ENCODE peak calls at places on chromosomes 2 and 18, in eight cellular contexts. One of them, this sample, is unnamed.

GRCh38 chr2:40034198-40034597 is 255.1 kb upstream of the THUMPD2 start:
- DNase-seq in left ventricle myocardium inferior: no peak
- DNase-seq in ovary: no peak
- DNase-seq in adrenal gland: no peak
- DNase-seq in right lobe of liver: no peak
- DNase-seq in tibial nerve: no peak
- DNase-seq in HL-60: no peak
- DNase-seq in A673: no peak
- DNase-seq in this sample: no peak

GRCh38 chr2:18474690-18475089 is 85.8 kb downstream of the RDH14 start:
- DNase-seq in right lobe of liver: no peak
- DNase-seq in ovary: no peak
- DNase-seq in HL-60: no peak
- DNase-seq in A673: no peak
- DNase-seq in tibial nerve: no peak
- DNase-seq in adrenal gland: no peak
- DNase-seq in left ventricle myocardium inferior: no peak
- DNase-seq in this sample: peak

GRCh38 chr2:148251993-148252392 is 231.1 kb downstream of the MBD5 start:
- DNase-seq in tibial nerve: no peak
- DNase-seq in right lobe of liver: no peak
- DNase-seq in ovary: no peak
- DNase-seq in HL-60: no peak
- DNase-seq in adrenal gland: no peak
- DNase-seq in A673: no peak
- DNase-seq in left ventricle myocardium inferior: no peak
- DNase-seq in this sample: no peak

GRCh38 chr18:49717617-49718016 is 95.7 kb downstream of the ACAA2 start:
- DNase-seq in HL-60: no peak
- DNase-seq in left ventricle myocardium inferior: no peak
- DNase-seq in tibial nerve: no peak
- DNase-seq in A673: no peak
- DNase-seq in right lobe of liver: no peak
- DNase-seq in adrenal gland: no peak
- DNase-seq in ovary: no peak
- DNase-seq in this sample: no peak

GRCh38 chr2:120175000-120175581 is 48.1 kb downstream of the TMEM185B start:
- DNase-seq in adrenal gland: peak
- DNase-seq in tibial nerve: no peak
- DNase-seq in HL-60: peak
- DNase-seq in left ventricle myocardium inferior: no peak
- DNase-seq in right lobe of liver: no peak
- DNase-seq in A673: peak
- DNase-seq in ovary: peak
- DNase-seq in this sample: peak

GRCh38 chr2:85779641-85780315 is 26.0 kb downstream of the ATOH8 start:
- DNase-seq in A673: no peak
- DNase-seq in adrenal gland: no peak
- DNase-seq in left ventricle myocardium inferior: no peak
- DNase-seq in tibial nerve: no peak
- DNase-seq in ovary: no peak
- DNase-seq in right lobe of liver: peak
- DNase-seq in HL-60: peak
- DNase-seq in this sample: no peak

GRCh38 chr2:215847718-215848117 is 165.6 kb downstream of the MREG start:
- DNase-seq in ovary: no peak
- DNase-seq in left ventricle myocardium inferior: no peak
- DNase-seq in tibial nerve: no peak
- DNase-seq in right lobe of liver: no peak
- DNase-seq in A673: no peak
- DNase-seq in HL-60: no peak
- DNase-seq in adrenal gland: no peak
- DNase-seq in this sample: peak

GRCh38 chr2:218777276-218777990 is 4.5 kb upstream of the CYP27A1 start:
- DNase-seq in A673: no peak
- DNase-seq in left ventricle myocardium inferior: no peak
- DNase-seq in tibial nerve: no peak
- DNase-seq in HL-60: no peak
- DNase-seq in adrenal gland: no peak
- DNase-seq in ovary: no peak
- DNase-seq in right lobe of liver: no peak
- DNase-seq in this sample: no peak

GRCh38 chr18:48170651-48171050 is 238.5 kb downstream of the ZBTB7C start:
- DNase-seq in left ventricle myocardium inferior: no peak
- DNase-seq in A673: no peak
- DNase-seq in adrenal gland: no peak
- DNase-seq in tibial nerve: no peak
- DNase-seq in HL-60: no peak
- DNase-seq in right lobe of liver: no peak
- DNase-seq in ovary: peak
- DNase-seq in this sample: no peak

GRCh38 chr18:13048061-13048605 is 57.0 kb downstream of the CEP192 start:
- DNase-seq in adrenal gland: no peak
- DNase-seq in right lobe of liver: no peak
- DNase-seq in ovary: no peak
- DNase-seq in tibial nerve: no peak
- DNase-seq in left ventricle myocardium inferior: no peak
- DNase-seq in A673: no peak
- DNase-seq in HL-60: peak
- DNase-seq in this sample: no peak

GRCh38 chr2:203594541-203594940 is 59.4 kb upstream of the RAPH1 start:
- DNase-seq in adrenal gland: no peak
- DNase-seq in A673: no peak
- DNase-seq in right lobe of liver: no peak
- DNase-seq in ovary: no peak
- DNase-seq in left ventricle myocardium inferior: no peak
- DNase-seq in tibial nerve: no peak
- DNase-seq in HL-60: no peak
- DNase-seq in this sample: no peak

GRCh38 chr2:152409691-152410597 is 75.0 kb downstream of the FMNL2 start:
- DNase-seq in ovary: no peak
- DNase-seq in A673: no peak
- DNase-seq in right lobe of liver: no peak
- DNase-seq in left ventricle myocardium inferior: no peak
- DNase-seq in tibial nerve: no peak
- DNase-seq in adrenal gland: peak
- DNase-seq in HL-60: no peak
- DNase-seq in this sample: peak

GRCh38 chr2:62354771-62355550 is 151.0 kb downstream of the TMEM17 start:
- DNase-seq in adrenal gland: no peak
- DNase-seq in HL-60: no peak
- DNase-seq in right lobe of liver: no peak
- DNase-seq in left ventricle myocardium inferior: no peak
- DNase-seq in tibial nerve: no peak
- DNase-seq in ovary: no peak
- DNase-seq in A673: peak
- DNase-seq in this sample: no peak

GRCh38 chr2:178426388-178426787 is 24.6 kb downstream of the PRKRA start:
- DNase-seq in ovary: no peak
- DNase-seq in A673: no peak
- DNase-seq in tibial nerve: no peak
- DNase-seq in HL-60: no peak
- DNase-seq in adrenal gland: no peak
- DNase-seq in right lobe of liver: no peak
- DNase-seq in left ventricle myocardium inferior: no peak
- DNase-seq in this sample: peak

GRCh38 chr2:180063494-180063893 is 56.4 kb upstream of the CWC22 start:
- DNase-seq in A673: no peak
- DNase-seq in tibial nerve: no peak
- DNase-seq in ovary: no peak
- DNase-seq in adrenal gland: no peak
- DNase-seq in HL-60: no peak
- DNase-seq in right lobe of liver: no peak
- DNase-seq in left ventricle myocardium inferior: no peak
- DNase-seq in this sample: no peak

GRCh38 chr2:235218486-235218907 is 266.7 kb downstream of the SH3BP4 start:
- DNase-seq in right lobe of liver: no peak
- DNase-seq in HL-60: no peak
- DNase-seq in tibial nerve: no peak
- DNase-seq in adrenal gland: no peak
- DNase-seq in left ventricle myocardium inferior: peak
- DNase-seq in ovary: no peak
- DNase-seq in A673: no peak
- DNase-seq in this sample: no peak

GRCh38 chr18:3262234-3263171 is 570 bp downstream of the MYL12B start:
- DNase-seq in ovary: no peak
- DNase-seq in right lobe of liver: peak
- DNase-seq in adrenal gland: no peak
- DNase-seq in HL-60: no peak
- DNase-seq in A673: no peak
- DNase-seq in left ventricle myocardium inferior: no peak
- DNase-seq in tibial nerve: no peak
- DNase-seq in this sample: peak

GRCh38 chr2:8857709-8858108 is 20.3 kb upstream of the KIDINS220 start:
- DNase-seq in left ventricle myocardium inferior: no peak
- DNase-seq in tibial nerve: no peak
- DNase-seq in A673: peak
- DNase-seq in adrenal gland: no peak
- DNase-seq in ovary: no peak
- DNase-seq in HL-60: no peak
- DNase-seq in right lobe of liver: no peak
- DNase-seq in this sample: no peak
- H3K4me3 ChIP-seq in left ventricle myocardium inferior: no peak
- H3K4me3 ChIP-seq in tibial nerve: no peak
- H3K4me3 ChIP-seq in A673: no peak
- H3K4me3 ChIP-seq in adrenal gland: no peak
- H3K4me3 ChIP-seq in ovary: no peak
- H3K4me3 ChIP-seq in HL-60: no peak
- H3K4me3 ChIP-seq in right lobe of liver: no peak
- H3K4me3 ChIP-seq in this sample: no peak

DNA sequence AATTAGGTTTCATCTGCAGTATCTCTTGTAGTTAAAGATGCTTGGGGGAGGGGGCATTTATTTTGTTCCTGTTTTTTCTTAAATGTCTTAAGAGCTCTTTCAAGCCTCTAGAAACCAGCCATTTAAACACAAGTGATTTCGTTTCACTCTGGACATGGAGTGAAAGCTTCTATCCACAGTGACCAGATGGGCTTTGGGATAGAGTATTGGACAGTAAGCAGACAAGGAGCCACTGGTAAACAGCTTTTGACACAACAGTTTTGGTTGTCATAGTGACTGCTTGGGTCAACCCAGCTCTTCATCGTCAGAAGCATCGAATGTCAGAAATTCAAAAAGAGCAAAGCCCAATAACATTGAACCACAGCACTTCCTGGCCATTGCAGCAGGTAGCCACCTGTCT is 4.9 kb downstream of the QPCT start:
- DNase-seq in adrenal gland: no peak
- DNase-seq in left ventricle myocardium inferior: no peak
- DNase-seq in HL-60: no peak
- DNase-seq in tibial nerve: no peak
- DNase-seq in right lobe of liver: no peak
- DNase-seq in A673: no peak
- DNase-seq in ovary: no peak
- DNase-seq in this sample: no peak
- H3K27ac ChIP-seq in adrenal gland: no peak
- H3K27ac ChIP-seq in left ventricle myocardium inferior: no peak
- H3K27ac ChIP-seq in HL-60: no peak
- H3K27ac ChIP-seq in tibial nerve: no peak
- H3K27ac ChIP-seq in right lobe of liver: no peak
- H3K27ac ChIP-seq in A673: no peak
- H3K27ac ChIP-seq in ovary: no peak
- H3K27ac ChIP-seq in this sample: no peak

DNA sequence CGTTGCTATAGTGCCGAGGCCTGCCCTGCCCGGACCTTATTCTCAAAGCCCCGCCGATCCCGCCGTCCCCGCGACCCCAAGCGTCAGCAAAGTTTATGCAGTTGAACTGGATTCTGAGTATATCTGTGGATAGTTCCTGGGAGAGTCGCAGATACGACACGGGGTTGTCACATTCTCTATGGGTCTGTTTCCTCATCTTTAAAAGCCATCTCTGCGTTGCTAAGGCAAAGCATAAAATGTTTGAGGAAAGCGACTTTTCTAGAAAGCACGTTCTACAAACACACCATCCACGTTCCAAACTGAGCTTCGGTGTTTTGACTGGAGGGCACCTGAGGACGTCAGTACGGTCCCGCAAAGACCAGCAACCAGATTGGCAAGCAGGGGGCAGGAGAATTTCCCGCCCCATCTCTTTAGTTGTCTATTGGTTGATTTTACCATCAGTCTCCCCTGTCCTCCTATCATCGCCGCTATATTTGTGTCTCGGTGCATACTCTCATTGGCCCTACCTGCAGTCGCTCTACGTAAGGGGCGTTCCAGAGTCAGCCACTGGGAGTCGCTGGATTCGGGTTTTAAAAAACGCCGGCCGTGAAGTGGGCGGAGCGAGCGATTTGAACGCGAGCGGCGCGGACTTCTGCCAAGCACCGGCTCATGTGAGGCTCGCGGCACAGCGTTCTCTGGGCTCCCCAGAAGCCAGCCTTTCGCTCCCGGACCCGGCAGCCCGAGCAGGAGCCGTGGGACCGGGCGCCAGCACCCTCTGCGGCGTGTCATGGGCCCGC is at the start of gene CENPA:
- DNase-seq in right lobe of liver: peak
- DNase-seq in left ventricle myocardium inferior: peak
- DNase-seq in adrenal gland: peak
- DNase-seq in HL-60: peak
- DNase-seq in ovary: peak
- DNase-seq in A673: peak
- DNase-seq in tibial nerve: peak
- DNase-seq in this sample: peak
- TF ChIP-seq CTCF in right lobe of liver: peak
- TF ChIP-seq CTCF in left ventricle myocardium inferior: peak
- TF ChIP-seq CTCF in adrenal gland: peak
- TF ChIP-seq CTCF in HL-60: no peak
- TF ChIP-seq CTCF in ovary: no peak
- TF ChIP-seq CTCF in A673: peak
- TF ChIP-seq CTCF in tibial nerve: peak
- TF ChIP-seq CTCF in this sample: peak

DNA sequence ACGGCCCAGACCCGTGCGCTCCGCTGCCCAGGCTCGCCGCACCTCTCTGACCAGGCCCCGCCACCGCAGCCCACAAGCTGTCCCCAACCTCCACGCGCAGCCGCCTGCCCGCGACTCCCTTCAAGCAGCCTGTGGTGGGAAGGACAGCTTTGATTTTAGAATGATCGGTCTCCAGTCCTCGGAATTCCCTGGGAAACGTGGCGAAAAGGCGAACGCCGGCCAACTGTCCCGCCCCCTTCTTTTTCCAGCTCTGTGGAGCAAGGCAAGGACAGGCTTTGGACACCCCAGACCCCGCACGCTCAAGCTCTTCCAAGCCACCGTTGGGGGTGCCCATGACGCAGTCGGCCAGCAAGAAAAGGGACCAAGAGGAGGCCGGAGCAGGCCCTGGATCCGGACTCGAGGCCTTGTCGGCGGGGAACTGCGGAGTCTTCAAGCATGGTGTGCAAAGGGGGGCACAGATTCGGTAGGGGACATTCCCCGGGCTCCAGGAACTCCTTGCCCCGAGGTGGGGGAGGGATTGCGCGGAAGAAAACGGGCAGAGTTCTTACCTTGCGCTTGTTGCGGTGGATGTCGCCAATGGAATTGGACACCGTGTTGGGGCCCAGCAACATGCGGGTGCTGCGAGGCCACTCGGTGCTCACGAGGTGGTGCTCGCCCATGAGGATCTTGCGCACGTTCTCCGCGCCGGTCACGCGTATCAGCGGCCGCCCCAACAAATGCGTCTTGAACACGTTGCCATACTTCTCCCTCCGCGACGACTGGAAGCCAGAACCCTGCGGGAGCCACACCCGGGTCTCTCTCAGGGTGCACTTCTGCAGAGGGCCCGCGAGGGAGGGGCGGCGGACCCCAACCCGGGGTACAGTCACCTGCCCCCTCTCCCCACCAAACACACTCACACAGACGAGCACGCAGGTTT is 4.0 kb downstream of the CYP26B1 start:
- DNase-seq in left ventricle myocardium inferior: peak
- DNase-seq in right lobe of liver: peak
- DNase-seq in HL-60: no peak
- DNase-seq in tibial nerve: peak
- DNase-seq in adrenal gland: peak
- DNase-seq in A673: no peak
- DNase-seq in ovary: no peak
- DNase-seq in this sample: peak
- H3K4me3 ChIP-seq in left ventricle myocardium inferior: peak
- H3K4me3 ChIP-seq in right lobe of liver: peak
- H3K4me3 ChIP-seq in HL-60: no peak
- H3K4me3 ChIP-seq in tibial nerve: peak
- H3K4me3 ChIP-seq in adrenal gland: no peak
- H3K4me3 ChIP-seq in A673: no peak
- H3K4me3 ChIP-seq in ovary: peak
- H3K4me3 ChIP-seq in this sample: peak

This sample was measured in cardiac muscle cell.